ENCODE peak calls at places on chromosomes 1 and 21, in seven cellular contexts. S, M, G, E, K, L and J are unnamed samples.
A peak's percentile ranks its signal among the peaks of the same experiment; 100 is the strongest.

GRCh38 chr1:79323240-79324025 is 316.9 kb upstream of the ADGRL4 start:
- DNase-seq in K (no peak), L (peak; percentile 99), G (no peak), E (no peak), S (no peak), M (peak; percentile 75), J (no peak)

GRCh38 chr1:172024516-172024915 is 183.2 kb downstream of the DNM3 start:
- DNase-seq in L (no peak), K (no peak), S (no peak), M (no peak), E (no peak), G (no peak), J (no peak)

GRCh38 chr1:193504920-193505319 is 318.5 kb upstream of the B3GALT2 start:
- DNase-seq in L (no peak), G (no peak), K (no peak), E (no peak), S (no peak), M (no peak), J (no peak)

GRCh38 chr1:115056395-115056798 is 26.8 kb downstream of the TSHB start:
- DNase-seq in S (no peak), K (no peak), G (no peak), E (peak; percentile 83), M (no peak), L (no peak), J (no peak)

GRCh38 chr1:215606564-215607168 is 39.6 kb downstream of the KCTD3 start:
- DNase-seq in E (no peak), L (no peak), M (peak; percentile 22), K (peak; percentile 20), S (no peak), G (no peak), J (no peak)

GRCh38 chr1:226314055-226314454 is 5.1 kb upstream of the LIN9 start:
- DNase-seq in E (no peak), S (no peak), K (no peak), M (no peak), G (no peak), L (no peak), J (no peak)

GRCh38 chr1:25989860-25990650 is 7.8 kb downstream of the PAFAH2 start:
- DNase-seq in G (no peak), K (no peak), S (no peak), M (no peak), L (no peak), E (no peak), J (no peak)

GRCh38 chr1:166869318-166870099 is 6.6 kb downstream of the TADA1 start:
- DNase-seq in S (no peak), G (no peak), L (no peak), K (no peak), E (no peak), M (no peak), J (no peak)

GRCh38 chr21:32476661-32477423 is 64.3 kb downstream of the EVA1C start:
- DNase-seq in G (no peak), S (no peak), L (no peak), K (no peak), M (no peak), E (no peak), J (no peak)

GRCh38 chr1:70458120-70458519 is 47.1 kb downstream of the CTH start:
- DNase-seq in L (peak; percentile 89), E (no peak), G (no peak), S (no peak), K (peak; percentile 79), M (peak; percentile 90), J (no peak)

GRCh38 chr1:9589719-9590157 is 1.0 kb downstream of the TMEM201 start:
- DNase-seq in M (no peak), S (no peak), E (no peak), K (peak; percentile 20), L (no peak), G (no peak), J (no peak)

GRCh38 chr1:226687476-226687875 is 51.6 kb downstream of the ITPKB start:
- DNase-seq in E (no peak), G (peak; percentile 65), L (no peak), M (no peak), K (no peak), S (peak; percentile 58), J (no peak)

GRCh38 chr1:1627261-1627841 is 4.6 kb upstream of the MMP23B start:
- DNase-seq in E (peak; percentile 32), M (no peak), L (no peak), S (no peak), K (no peak), G (no peak), J (no peak)

GRCh38 chr1:228367798-228368791 is 38.5 kb downstream of the TRIM11 start:
- DNase-seq in S (no peak), L (no peak), M (no peak), K (no peak), E (peak; percentile 30), G (no peak), J (no peak)

GRCh38 chr1:156840880-156841279 is 18.0 kb downstream of the INSRR start:
- DNase-seq in L (no peak), K (no peak), S (no peak), G (no peak), E (no peak), M (no peak), J (no peak)

GRCh38 chr1:52748119-52748518 is 21.9 kb downstream of the ZYG11B start:
- DNase-seq in K (no peak), L (no peak), S (no peak), E (no peak), G (no peak), M (peak; percentile 47), J (no peak)

GRCh38 chr1:210792250-210792649 is 341.7 kb downstream of the KCNH1 start:
- DNase-seq in S (no peak), E (peak; percentile 81), G (no peak), L (no peak), M (no peak), K (no peak), J (no peak)

GRCh38 chr1:111738436-111739221 is 566 bp downstream of the INKA2 start:
- DNase-seq in S (peak; percentile 54), E (peak; percentile 62), M (peak; percentile 58), K (peak; percentile 82), G (peak; percentile 60), L (no peak), J (peak; percentile 45)

GRCh38 chr1:231242516-231243198 is 1.6 kb downstream of the GNPAT start:
- DNase-seq in G (no peak), M (no peak), L (no peak), K (no peak), E (no peak), S (no peak), J (no peak)

GRCh38 chr1:12071892-12072291 is 8.8 kb downstream of the TNFRSF8 start:
- DNase-seq in G (no peak), M (no peak), L (no peak), E (no peak), K (no peak), S (no peak), J (no peak)

GRCh38 chr1:200973937-200974657 is 49.4 kb downstream of the KIF21B start:
- DNase-seq in S (no peak), L (no peak), M (no peak), G (no peak), E (no peak), K (peak; percentile 49), J (no peak)

GRCh38 chr1:245234217-245235120 is 79.7 kb downstream of the KIF26B start:
- DNase-seq in K (peak; percentile 82), L (no peak), S (no peak), E (peak; percentile 85), G (no peak), M (peak; percentile 82), J (no peak)

GRCh38 chr1:156796340-156797097 is 20.1 kb downstream of the SH2D2A start:
- DNase-seq in G (no peak), S (no peak), M (no peak), L (no peak), K (no peak), E (no peak), J (no peak)

GRCh38 chr1:78102082-78102481 is 56.3 kb downstream of the GIPC2 start:
- DNase-seq in S (no peak), M (no peak), G (no peak), K (no peak), L (no peak), E (no peak), J (no peak)

GRCh38 chr1:222923506-222923905 is 108.7 kb downstream of the DISP1 start:
- DNase-seq in M (no peak), G (no peak), S (no peak), K (no peak), L (no peak), E (no peak), J (no peak)

GRCh38 chr21:39874759-39875158 is 7.5 kb downstream of the PCP4 start:
- DNase-seq in M (no peak), K (peak; percentile 33), G (no peak), L (no peak), S (no peak), E (no peak), J (no peak)

GRCh38 chr1:53388963-53389362 is 61.1 kb upstream of the LRP8 start:
- DNase-seq in M (no peak), K (no peak), L (no peak), E (no peak), G (no peak), S (no peak), J (no peak)

GRCh38 chr1:94602312-94602711 is 60.8 kb upstream of the F3 start:
- DNase-seq in M (no peak), L (no peak), S (no peak), K (no peak), G (no peak), E (no peak), J (peak; percentile 12)

GRCh38 chr1:201139306-201139705 is 12.3 kb upstream of the ASCL5 start:
- DNase-seq in K (no peak), G (no peak), M (no peak), S (no peak), E (no peak), L (no peak), J (no peak)

GRCh38 chr21:38813143-38813542 is 7.4 kb downstream of the ETS2 start:
- DNase-seq in S (no peak), L (no peak), M (no peak), E (peak; percentile 56), G (no peak), K (peak; percentile 31), J (no peak)

GRCh38 chr21:44695641-44696040 is 1.3 kb upstream of the KRTAP10-12 start:
- DNase-seq in E (no peak), M (no peak), L (no peak), G (no peak), K (no peak), S (no peak), J (no peak)